ENCODE peak calls at places on chromosome 1, in four cellular contexts. One of them, this sample, is unnamed.

GRCh38 chr1:233607252-233608119 is 6.4 kb upstream of the KCNK1 start:
- DNase-seq in activated effector memory CD4-positive, alpha-beta T cell treated with Interleukin-2 at 50 U/mL for 16 hours: no peak
- DNase-seq in MM.1S: peak; percentile 90
- DNase-seq in activated T-cell treated with anti-CD3 and anti-CD28 coated beads for 24 hours: no peak
- DNase-seq in this sample: no peak

GRCh38 chr1:51222136-51222787 is 13.8 kb upstream of the RNF11 start:
- DNase-seq in activated effector memory CD4-positive, alpha-beta T cell treated with Interleukin-2 at 50 U/mL for 16 hours: no peak
- DNase-seq in MM.1S: no peak
- DNase-seq in activated T-cell treated with anti-CD3 and anti-CD28 coated beads for 24 hours: no peak
- DNase-seq in this sample: no peak

GRCh38 chr1:18731148-18731547 is 100.5 kb downstream of the PAX7 start:
- DNase-seq in activated effector memory CD4-positive, alpha-beta T cell treated with Interleukin-2 at 50 U/mL for 16 hours: no peak
- DNase-seq in MM.1S: no peak
- DNase-seq in activated T-cell treated with anti-CD3 and anti-CD28 coated beads for 24 hours: no peak
- DNase-seq in this sample: no peak

GRCh38 chr1:243325305-243325890 is 69.6 kb downstream of the SDCCAG8 start:
- DNase-seq in activated effector memory CD4-positive, alpha-beta T cell treated with Interleukin-2 at 50 U/mL for 16 hours: no peak
- DNase-seq in MM.1S: peak; percentile 56
- DNase-seq in activated T-cell treated with anti-CD3 and anti-CD28 coated beads for 24 hours: no peak
- DNase-seq in this sample: no peak

GRCh38 chr1:206872139-206872538 is 6.7 kb downstream of the IL20 start:
- DNase-seq in activated effector memory CD4-positive, alpha-beta T cell treated with Interleukin-2 at 50 U/mL for 16 hours: no peak
- DNase-seq in MM.1S: peak; percentile 31
- DNase-seq in activated T-cell treated with anti-CD3 and anti-CD28 coated beads for 24 hours: no peak
- DNase-seq in this sample: no peak

GRCh38 chr1:16183765-16184556 is 28.1 kb upstream of the EPHA2 start:
- DNase-seq in activated effector memory CD4-positive, alpha-beta T cell treated with Interleukin-2 at 50 U/mL for 16 hours: no peak
- DNase-seq in MM.1S: no peak
- DNase-seq in activated T-cell treated with anti-CD3 and anti-CD28 coated beads for 24 hours: no peak
- DNase-seq in this sample: no peak

GRCh38 chr1:92538413-92539061 is 51.8 kb upstream of the GFI1 start:
- DNase-seq in activated effector memory CD4-positive, alpha-beta T cell treated with Interleukin-2 at 50 U/mL for 16 hours: no peak
- DNase-seq in MM.1S: peak; percentile 52
- DNase-seq in activated T-cell treated with anti-CD3 and anti-CD28 coated beads for 24 hours: peak; percentile 33
- DNase-seq in this sample: no peak

GRCh38 chr1:6180578-6181311 is 624 bp upstream of the CHD5 start:
- DNase-seq in activated effector memory CD4-positive, alpha-beta T cell treated with Interleukin-2 at 50 U/mL for 16 hours: no peak
- DNase-seq in MM.1S: no peak
- DNase-seq in activated T-cell treated with anti-CD3 and anti-CD28 coated beads for 24 hours: no peak
- DNase-seq in this sample: no peak

GRCh38 chr1:167258858-167259257 is 38.2 kb downstream of the POU2F1 start:
- DNase-seq in activated effector memory CD4-positive, alpha-beta T cell treated with Interleukin-2 at 50 U/mL for 16 hours: no peak
- DNase-seq in MM.1S: no peak
- DNase-seq in activated T-cell treated with anti-CD3 and anti-CD28 coated beads for 24 hours: no peak
- DNase-seq in this sample: no peak